ENCODE peak calls at places on chromosomes 7 and 10, in nine cellular contexts. Q, N, R, L, Z, V, K, D and M are unnamed samples.

GRCh38 chr7:77353911-77354310 is 62.2 kb downstream of the GSAP start:
- DNase-seq in Q (no peak), N (no peak), R (no peak), L (no peak), Z (no peak), V (no peak), K (no peak), D (no peak), M (no peak)

GRCh38 chr7:131687296-131687695 is 130.9 kb upstream of the PODXL start:
- DNase-seq in Q (no peak), N (no peak), R (no peak), L (no peak), Z (no peak), V (no peak), K (no peak), D (no peak), M (no peak)

GRCh38 chr7:109844362-109844761 is 1246.6 kb upstream of the LRRN3 start:
- DNase-seq in Q (no peak), N (no peak), R (no peak), L (no peak), Z (no peak), V (no peak), K (no peak), D (no peak), M (no peak)

GRCh38 chr10:119644215-119644826 is 6.9 kb upstream of the BAG3 start:
- DNase-seq in Q (no peak), N (no peak), R (no peak), L (no peak), Z (peak), V (no peak), K (no peak), D (no peak), M (no peak)

GRCh38 chr7:66847879-66848810 is 72.9 kb upstream of the TMEM248 start:
- DNase-seq in Q (no peak), N (no peak), R (peak), L (peak), Z (no peak), V (no peak), K (peak), D (peak), M (no peak)

GRCh38 chr7:36605662-36606441 is 118.4 kb downstream of the AOAH start:
- DNase-seq in Q (no peak), N (no peak), R (no peak), L (no peak), Z (no peak), V (no peak), K (no peak), D (no peak), M (no peak)

GRCh38 chr10:7193369-7193768 is 217.5 kb downstream of the SFMBT2 start:
- DNase-seq in Q (no peak), N (no peak), R (no peak), L (no peak), Z (no peak), V (no peak), K (no peak), D (no peak), M (no peak)

GRCh38 chr10:122499012-122499411 is 37.7 kb downstream of the HTRA1 start:
- DNase-seq in Q (no peak), N (peak), R (no peak), L (no peak), Z (no peak), V (no peak), K (no peak), D (no peak), M (no peak)

GRCh38 chr10:123421461-123421860 is 244.7 kb upstream of the GPR26 start:
- DNase-seq in Q (no peak), N (no peak), R (no peak), L (no peak), Z (no peak), V (no peak), K (no peak), D (no peak), M (no peak)

GRCh38 chr10:86868353-86868752 is 89.1 kb downstream of the MMRN2 start:
- DNase-seq in Q (no peak), N (no peak), R (no peak), L (no peak), Z (peak), V (no peak), K (no peak), D (peak), M (peak)

GRCh38 chr10:48976208-48976607 is 36.6 kb upstream of the LRRC18 start:
- DNase-seq in Q (no peak), N (no peak), R (no peak), L (no peak), Z (peak), V (no peak), K (no peak), D (no peak), M (peak)

GRCh38 chr7:131488361-131488760 is 68.1 kb downstream of the PODXL start:
- DNase-seq in Q (no peak), N (no peak), R (no peak), L (peak), Z (peak), V (no peak), K (no peak), D (no peak), M (no peak)

GRCh38 chr7:98802088-98802780 is 67.6 kb downstream of the TMEM130 start:
- DNase-seq in Q (no peak), N (no peak), R (no peak), L (no peak), Z (peak), V (peak), K (peak), D (peak), M (no peak)

GRCh38 chr7:128217030-128217805 is 23.9 kb upstream of the LEP start:
- DNase-seq in Q (no peak), N (peak), R (no peak), L (peak), Z (peak), V (no peak), K (no peak), D (no peak), M (peak)

GRCh38 chr10:126012485-126012884 is 116.1 kb downstream of the FANK1 start:
- DNase-seq in Q (no peak), N (no peak), R (no peak), L (peak), Z (peak), V (no peak), K (no peak), D (no peak), M (peak)

GRCh38 chr7:25762511-25763119 is 389.4 kb upstream of the NFE2L3 start:
- DNase-seq in Q (no peak), N (no peak), R (no peak), L (no peak), Z (no peak), V (no peak), K (no peak), D (no peak), M (no peak)

GRCh38 chr7:41921453-41921912 is 218.6 kb upstream of the INHBA start:
- DNase-seq in Q (no peak), N (no peak), R (peak), L (peak), Z (peak), V (no peak), K (no peak), D (no peak), M (peak)

GRCh38 chr10:129779126-129779525 is 184.9 kb downstream of the EBF3 start:
- DNase-seq in Q (no peak), N (peak), R (no peak), L (no peak), Z (no peak), V (no peak), K (no peak), D (no peak), M (no peak)

GRCh38 chr7:102469351-102469971 is 4.7 kb downstream of the LRWD1 start:
- DNase-seq in Q (no peak), N (no peak), R (no peak), L (no peak), Z (no peak), V (peak), K (no peak), D (no peak), M (no peak)

GRCh38 chr7:1964556-1964912 is 268.2 kb downstream of the MAD1L1 start:
- DNase-seq in Q (no peak), N (no peak), R (no peak), L (no peak), Z (no peak), V (no peak), K (no peak), D (no peak), M (no peak)

GRCh38 chr10:31074357-31075065 is 42.8 kb upstream of the ZNF438 start:
- DNase-seq in Q (no peak), N (no peak), R (no peak), L (no peak), Z (no peak), V (no peak), K (no peak), D (no peak), M (no peak)